ENCODE peak calls at places on chromosome 20, in eight cellular contexts. H, P, S, Q, A, K, O and J are unnamed samples. For H3K4me1, the result is how much of the 10 kb centered on the place peaks cover.

GRCh38 chr20:6632187-6632586 is 135.3 kb upstream of the BMP2 start:
- DNase-seq in H (no peak), P (peak), S (peak), Q (no peak), A (no peak), K (peak), O (no peak), J (no peak)

GRCh38 chr20:32605167-32605656 is 20.1 kb upstream of the NOL4L start:
- DNase-seq in H (no peak), P (no peak), S (no peak), Q (no peak), A (no peak), K (no peak), O (peak), J (no peak)

GRCh38 chr20:34595377-34596184 is 37.1 kb downstream of the MAP1LC3A start:
- DNase-seq in H (no peak), P (no peak), S (no peak), Q (no peak), A (no peak), K (no peak), O (no peak), J (no peak)

GRCh38 chr20:55830124-55830828 is 175.0 kb downstream of the CBLN4 start:
- DNase-seq in H (no peak), P (no peak), S (no peak), Q (no peak), A (no peak), K (no peak), O (no peak), J (no peak)

GRCh38 chr20:58715709-58716475 is 23.3 kb downstream of the NPEPL1 start:
- DNase-seq in H (no peak), P (peak), S (no peak), Q (peak), A (no peak), K (no peak), O (peak), J (no peak)

GRCh38 chr20:1469925-1470571 is 3.4 kb upstream of the NSFL1C start:
- DNase-seq in H (peak), P (peak), S (peak), Q (peak), A (peak), K (peak), O (peak), J (peak)

GRCh38 chr20:33830371-33830770 is 19.2 kb downstream of the CHMP4B start:
- DNase-seq in H (no peak), P (no peak), S (no peak), Q (no peak), A (no peak), K (no peak), O (no peak), J (no peak)

GRCh38 chr20:47027042-47027441 is 132.4 kb downstream of the EYA2 start:
- DNase-seq in H (no peak), P (no peak), S (no peak), Q (no peak), A (no peak), K (no peak), O (no peak), J (no peak)

GRCh38 chr20:24950128-24950835 is 1.2 kb downstream of the CST7 start:
- DNase-seq in H (no peak), P (no peak), S (no peak), Q (peak), A (no peak), K (no peak), O (peak), J (no peak)

GRCh38 chr20:25005220-25005619 is 12.7 kb upstream of the APMAP start:
- DNase-seq in H (no peak), P (no peak), S (peak), Q (peak), A (no peak), K (no peak), O (no peak), J (no peak)

GRCh38 chr20:23142162-23143050 is 56.3 kb upstream of the CD93 start:
- DNase-seq in H (no peak), P (no peak), S (no peak), Q (no peak), A (no peak), K (no peak), O (no peak), J (no peak)

GRCh38 chr20:31819083-31819784 is at the start of gene MYLK2:
- DNase-seq in H (no peak), P (peak), S (no peak), Q (no peak), A (no peak), K (peak), O (no peak), J (no peak)

GRCh38 chr20:32501709-32502108 is 83.4 kb downstream of the NOL4L start:
- DNase-seq in H (no peak), P (no peak), S (no peak), Q (no peak), A (no peak), K (no peak), O (no peak), J (no peak)

GRCh38 chr20:44111712-44112335 is 75.2 kb downstream of the JPH2 start:
- DNase-seq in H (no peak), P (no peak), S (peak), Q (no peak), A (no peak), K (no peak), O (peak), J (peak)

GRCh38 chr20:10047427-10047826 is 12.6 kb downstream of the ANKEF1 start:
- DNase-seq in H (peak), P (no peak), S (no peak), Q (no peak), A (no peak), K (no peak), O (peak), J (no peak)

GRCh38 chr20:18020931-18021330 is 36.8 kb downstream of the OVOL2 start:
- DNase-seq in H (no peak), P (no peak), S (no peak), Q (no peak), A (no peak), K (no peak), O (no peak), J (no peak)
- H3K4me3 ChIP-seq in H (no peak), P (no peak), S (no peak), Q (no peak), A (no peak), K (no peak), O (no peak), J (no peak)

DNA sequence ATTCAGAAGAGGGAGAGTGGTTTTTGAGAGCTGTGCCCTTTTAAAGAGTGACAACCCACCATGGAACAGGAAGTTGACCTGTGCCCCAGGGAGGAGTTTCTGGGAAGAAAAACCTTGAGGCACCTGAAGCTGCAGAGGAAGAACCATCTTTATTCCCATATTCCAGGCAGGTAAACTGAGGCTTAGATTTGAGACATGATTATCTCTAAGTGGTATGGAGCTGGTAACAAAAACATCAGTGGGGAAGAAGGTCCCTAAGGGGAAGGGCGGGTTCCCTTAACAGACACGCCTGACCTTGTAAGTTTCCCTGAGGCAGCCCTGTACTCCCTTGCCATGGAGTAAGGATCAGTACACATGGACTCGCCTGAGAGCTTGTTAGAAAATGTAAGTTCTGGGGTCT is 90.7 kb downstream of the DLGAP4 start:
- DNase-seq in H (no peak), P (no peak), S (no peak), Q (no peak), A (no peak), K (no peak), O (no peak), J (no peak)
- H3K4me1 ChIP-seq in H (under half), P (under half), S (under half), Q (under half), A (under half), K (under half), O (under half), J (under half)

GRCh38 chr20:57711311-57711712 is 1.5 kb upstream of the PMEPA1 start:
- DNase-seq in H (no peak), P (no peak), S (no peak), Q (no peak), A (no peak), K (no peak), O (peak), J (no peak)
- H3K4me3 ChIP-seq in H (no peak), P (no peak), S (peak), Q (peak), A (no peak), K (peak), O (peak), J (no peak)

GRCh38 chr20:63471002-63471718 is 1.3 kb downstream of the KCNQ2 start:
- DNase-seq in H (no peak), P (no peak), S (no peak), Q (no peak), A (no peak), K (no peak), O (peak), J (no peak)

GRCh38 chr20:63469019-63469712 is 3.3 kb downstream of the KCNQ2 start:
- DNase-seq in H (no peak), P (no peak), S (no peak), Q (no peak), A (no peak), K (no peak), O (no peak), J (no peak)

GRCh38 chr20:63469713-63470101 is 2.7 kb downstream of the KCNQ2 start:
- DNase-seq in H (no peak), P (no peak), S (no peak), Q (no peak), A (no peak), K (no peak), O (no peak), J (no peak)

GRCh38 chr20:63471719-63472158 is 716 bp downstream of the KCNQ2 start:
- DNase-seq in H (no peak), P (no peak), S (no peak), Q (no peak), A (no peak), K (no peak), O (peak), J (no peak)

GRCh38 chr20:63470410-63470809 is 2.0 kb downstream of the KCNQ2 start:
- DNase-seq in H (no peak), P (no peak), S (no peak), Q (no peak), A (no peak), K (no peak), O (no peak), J (no peak)
- H3K4me1 ChIP-seq in H (under half), P (under half), S (under half), Q (under half), A (under half), K (under half), O (under half), J (under half)

GRCh38 chr20:40467014-40467413 is 222.0 kb downstream of the MAFB start:
- DNase-seq in H (no peak), P (no peak), S (no peak), Q (no peak), A (no peak), K (peak), O (no peak), J (peak)

GRCh38 chr20:40462600-40462999 is 226.4 kb downstream of the MAFB start:
- DNase-seq in H (no peak), P (no peak), S (no peak), Q (no peak), A (no peak), K (no peak), O (no peak), J (no peak)

GRCh38 chr20:40464731-40465208 is 224.3 kb downstream of the MAFB start:
- DNase-seq in H (no peak), P (no peak), S (no peak), Q (no peak), A (no peak), K (no peak), O (no peak), J (no peak)

GRCh38 chr20:40459299-40459698 is 229.7 kb downstream of the MAFB start:
- DNase-seq in H (no peak), P (no peak), S (no peak), Q (no peak), A (no peak), K (no peak), O (no peak), J (no peak)

DNA sequence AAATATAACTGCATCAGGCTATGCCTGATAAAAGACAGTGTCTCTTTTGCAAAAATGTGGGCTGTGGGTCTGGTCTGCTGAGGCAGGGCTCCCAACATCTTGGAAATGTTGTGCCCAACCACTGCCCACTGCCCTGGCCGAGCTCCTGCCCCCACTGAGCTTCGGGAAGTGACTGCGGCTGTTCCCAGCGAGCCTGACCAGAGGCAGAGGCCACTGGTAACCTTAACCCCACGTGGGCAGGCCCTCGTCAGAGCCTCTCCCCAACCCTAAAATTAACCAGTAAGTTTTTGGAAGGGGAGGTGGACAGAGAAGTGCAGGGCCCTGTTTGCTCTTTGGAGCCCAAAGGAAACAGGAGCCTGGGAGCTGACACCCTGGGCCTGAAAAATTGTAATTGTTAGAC is 225.9 kb downstream of the MAFB start:
- DNase-seq in H (no peak), P (no peak), S (no peak), Q (no peak), A (no peak), K (no peak), O (no peak), J (peak)
- H3K4me3 ChIP-seq in H (no peak), P (no peak), S (no peak), Q (no peak), A (no peak), K (no peak), O (no peak), J (no peak)

DNA sequence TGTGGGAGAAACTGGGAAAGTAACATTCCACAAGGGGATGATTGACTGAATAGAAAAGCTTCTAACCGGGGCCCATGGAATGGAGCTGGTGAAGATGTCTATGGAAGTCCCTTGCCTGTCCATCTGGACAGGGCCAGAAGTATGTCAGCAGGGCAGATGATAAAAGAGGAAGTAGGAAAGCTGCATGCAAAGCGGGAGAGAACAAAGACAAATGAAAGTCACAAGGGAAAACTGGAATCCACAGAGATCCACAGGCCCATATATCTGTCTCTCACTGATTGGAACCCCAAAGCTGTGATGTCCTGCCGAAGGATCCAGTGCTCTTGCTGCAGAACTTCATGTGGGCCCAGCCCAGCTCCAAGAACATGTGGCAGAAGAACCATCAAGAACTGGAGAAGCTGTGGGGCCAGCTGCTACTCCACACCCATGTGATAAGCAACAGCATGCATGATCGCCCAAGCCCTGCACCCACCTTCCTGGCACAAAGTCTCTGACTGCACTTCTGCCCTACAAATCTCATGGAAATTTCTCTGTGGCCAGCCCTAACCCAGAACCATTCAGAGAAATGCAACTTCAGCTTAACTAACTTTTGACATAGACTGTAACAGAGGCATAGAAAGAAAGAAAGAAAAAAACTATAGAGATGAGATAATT is 716.0 kb downstream of the KIF16B start:
- DNase-seq in H (no peak), P (no peak), S (no peak), Q (no peak), A (no peak), K (no peak), O (no peak), J (no peak)
- H3K4me1 ChIP-seq in H (under half), P (under half), S (under half), Q (under half), A (under half), K (under half), O (under half), J (under half)